ENCODE peak calls at places on chromosomes 4 and X, in four cellular contexts. One of them, this sample, is unnamed.
A peak's percentile ranks its signal among the peaks of the same experiment; 100 is the strongest.

GRCh38 chrX:152170621-152171020 is 32.2 kb upstream of the MAGEA10 start:
- DNase-seq in HCT116: no peak
- DNase-seq in kidney: no peak
- DNase-seq in left lung: no peak
- DNase-seq in this sample: no peak

GRCh38 chr4:180828455-180829018 is 1414.7 kb upstream of the TENM3 start:
- DNase-seq in HCT116: peak; percentile 69
- DNase-seq in kidney: no peak
- DNase-seq in left lung: no peak
- DNase-seq in this sample: no peak

GRCh38 chr4:102827674-102828496 is 534 bp upstream of the UBE2D3 start:
- DNase-seq in HCT116: peak; percentile 100
- DNase-seq in kidney: peak; percentile 100
- DNase-seq in left lung: peak; percentile 100
- DNase-seq in this sample: peak; percentile 95

GRCh38 chr4:42048394-42048793 is 58.1 kb downstream of the SLC30A9 start:
- DNase-seq in HCT116: no peak
- DNase-seq in kidney: no peak
- DNase-seq in left lung: no peak
- DNase-seq in this sample: no peak

GRCh38 chr4:37675587-37676290 is 10.4 kb downstream of the RELL1 start:
- DNase-seq in HCT116: no peak
- DNase-seq in kidney: no peak
- DNase-seq in left lung: no peak
- DNase-seq in this sample: no peak

GRCh38 chr4:83255584-83255983 is 29.0 kb downstream of the COQ2 start:
- DNase-seq in HCT116: peak; percentile 70
- DNase-seq in kidney: no peak
- DNase-seq in left lung: no peak
- DNase-seq in this sample: no peak

GRCh38 chrX:37684918-37685317 is 673 bp upstream of the XK start:
- DNase-seq in HCT116: no peak
- DNase-seq in kidney: no peak
- DNase-seq in left lung: no peak
- DNase-seq in this sample: no peak

GRCh38 chr4:23422878-23423277 is 467.0 kb downstream of the PPARGC1A start:
- DNase-seq in HCT116: no peak
- DNase-seq in kidney: no peak
- DNase-seq in left lung: no peak
- DNase-seq in this sample: no peak

GRCh38 chrX:133655262-133655913 is 240.1 kb upstream of the GPC4 start:
- DNase-seq in HCT116: no peak
- DNase-seq in kidney: no peak
- DNase-seq in left lung: no peak
- DNase-seq in this sample: no peak

GRCh38 chrX:135977611-135978010 is 3.8 kb upstream of the MMGT1 start:
- DNase-seq in HCT116: no peak
- DNase-seq in kidney: no peak
- DNase-seq in left lung: no peak
- DNase-seq in this sample: no peak

GRCh38 chr4:88706574-88706973 is 8.9 kb upstream of the NAP1L5 start:
- DNase-seq in HCT116: no peak
- DNase-seq in kidney: peak; percentile 66
- DNase-seq in left lung: no peak
- DNase-seq in this sample: no peak

GRCh38 chr4:114132830-114133229 is 153.4 kb upstream of the ARSJ start:
- DNase-seq in HCT116: no peak
- DNase-seq in kidney: no peak
- DNase-seq in left lung: no peak
- DNase-seq in this sample: no peak

GRCh38 chr4:75892508-75892907 is 9.7 kb downstream of the PPEF2 start:
- DNase-seq in HCT116: peak; percentile 33
- DNase-seq in kidney: no peak
- DNase-seq in left lung: no peak
- DNase-seq in this sample: no peak

GRCh38 chr4:54232151-54232688 is 3.1 kb downstream of the PDGFRA start:
- DNase-seq in HCT116: no peak
- DNase-seq in kidney: peak; percentile 59
- DNase-seq in left lung: no peak
- DNase-seq in this sample: no peak

GRCh38 chrX:46642145-46642544 is 68.6 kb downstream of the CHST7 start:
- DNase-seq in HCT116: no peak
- DNase-seq in kidney: no peak
- DNase-seq in left lung: no peak
- DNase-seq in this sample: no peak

GRCh38 chr4:124415206-124415605 is 297.3 kb downstream of the ANKRD50 start:
- DNase-seq in HCT116: no peak
- DNase-seq in kidney: no peak
- DNase-seq in left lung: no peak
- DNase-seq in this sample: no peak

GRCh38 chr4:101178731-101179130 is 168.6 kb downstream of the PPP3CA start:
- DNase-seq in HCT116: no peak
- DNase-seq in kidney: no peak
- DNase-seq in left lung: no peak
- DNase-seq in this sample: no peak

GRCh38 chr4:86441175-86441960 is 81.5 kb upstream of the MAPK10 start:
- DNase-seq in HCT116: no peak
- DNase-seq in kidney: no peak
- DNase-seq in left lung: no peak
- DNase-seq in this sample: no peak

GRCh38 chrX:7074135-7074907 is 73.2 kb upstream of the STS start:
- DNase-seq in HCT116: no peak
- DNase-seq in kidney: no peak
- DNase-seq in left lung: no peak
- DNase-seq in this sample: no peak

GRCh38 chr4:48275247-48275646 is 5.6 kb upstream of the TEC start:
- DNase-seq in HCT116: peak; percentile 38
- DNase-seq in kidney: no peak
- DNase-seq in left lung: no peak
- DNase-seq in this sample: no peak

GRCh38 chr4:127782025-127782274 is 172 bp upstream of the HSPA4L start:
- DNase-seq in HCT116: peak; percentile 65
- DNase-seq in kidney: peak; percentile 94
- DNase-seq in left lung: peak; percentile 89
- DNase-seq in this sample: no peak

GRCh38 chr4:185304944-185305690 is 90.6 kb downstream of the LRP2BP start:
- DNase-seq in HCT116: no peak
- DNase-seq in kidney: no peak
- DNase-seq in left lung: peak; percentile 63
- DNase-seq in this sample: peak; percentile 29

GRCh38 chrX:34146906-34147305 is 14.8 kb upstream of the FAM47A start:
- DNase-seq in HCT116: no peak
- DNase-seq in kidney: peak; percentile 64
- DNase-seq in left lung: no peak
- DNase-seq in this sample: no peak

GRCh38 chrX:1481636-1482529 is 29.2 kb upstream of the ASMTL start:
- DNase-seq in HCT116: peak; percentile 73
- DNase-seq in kidney: peak; percentile 84
- DNase-seq in left lung: peak; percentile 81
- DNase-seq in this sample: no peak

GRCh38 chrX:137431693-137432488 is 134.0 kb upstream of the ZIC3 start:
- DNase-seq in HCT116: no peak
- DNase-seq in kidney: no peak
- DNase-seq in left lung: no peak
- DNase-seq in this sample: no peak

GRCh38 chrX:124087000-124087746 is 125.7 kb downstream of the STAG2 start:
- DNase-seq in HCT116: no peak
- DNase-seq in kidney: no peak
- DNase-seq in left lung: no peak
- DNase-seq in this sample: no peak

GRCh38 chrX:134528936-134529335 is 69.0 kb downstream of the HPRT1 start:
- DNase-seq in HCT116: no peak
- DNase-seq in kidney: no peak
- DNase-seq in left lung: no peak
- DNase-seq in this sample: no peak

GRCh38 chrX:41828821-41829220 is 94.5 kb downstream of the CASK start:
- DNase-seq in HCT116: no peak
- DNase-seq in kidney: no peak
- DNase-seq in left lung: no peak
- DNase-seq in this sample: no peak

GRCh38 chr4:15327311-15328298 is 100.2 kb upstream of the C1QTNF7 start:
- DNase-seq in HCT116: no peak
- DNase-seq in kidney: no peak
- DNase-seq in left lung: no peak
- DNase-seq in this sample: no peak
- TF ChIP-seq CTCF in HCT116: no peak
- TF ChIP-seq CTCF in kidney: no peak
- TF ChIP-seq CTCF in left lung: no peak
- TF ChIP-seq CTCF in this sample: no peak

GRCh38 chr4:24914460-24914859 is 1.6 kb upstream of the CCDC149 start:
- DNase-seq in HCT116: no peak
- DNase-seq in kidney: no peak
- DNase-seq in left lung: no peak
- DNase-seq in this sample: no peak
- H3K4me3 ChIP-seq in HCT116: no peak overlapping the region
- H3K4me3 ChIP-seq in kidney: no peak overlapping the region
- H3K4me3 ChIP-seq in left lung: no peak overlapping the region
- H3K4me3 ChIP-seq in this sample: no peak overlapping the region

DNA sequence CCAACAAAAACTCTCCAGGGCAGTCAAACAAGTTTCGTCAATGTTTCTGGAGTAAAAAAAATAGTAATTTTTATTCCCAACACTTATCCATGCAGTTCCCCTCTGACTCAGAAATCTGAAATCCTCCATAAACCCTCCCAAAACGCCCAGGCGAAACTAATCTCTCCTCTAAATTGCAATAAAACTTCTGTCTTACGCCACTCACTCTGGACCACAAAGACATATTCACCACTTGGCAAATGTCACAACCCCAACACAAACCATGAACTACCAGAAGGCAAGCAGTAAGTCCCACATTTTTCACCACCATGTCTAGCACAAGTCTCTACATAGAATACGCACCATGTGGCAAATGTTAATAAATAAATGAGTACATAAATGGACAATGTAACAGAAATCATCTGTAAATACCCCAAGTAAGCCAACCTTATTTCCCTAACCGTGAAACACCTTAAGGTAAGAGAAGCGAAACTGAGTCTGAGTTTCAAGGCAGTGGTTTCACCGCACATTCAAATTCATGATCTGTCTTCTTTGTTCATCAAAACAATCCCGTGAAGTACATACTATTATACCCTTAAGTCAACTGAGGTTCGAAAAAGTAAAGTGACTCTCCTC is 1.6 kb downstream of the PAPSS1 start:
- DNase-seq in HCT116: no peak
- DNase-seq in kidney: no peak
- DNase-seq in left lung: no peak
- DNase-seq in this sample: no peak
- TF ChIP-seq CTCF in HCT116: no peak
- TF ChIP-seq CTCF in kidney: no peak
- TF ChIP-seq CTCF in left lung: no peak
- TF ChIP-seq CTCF in this sample: no peak

GRCh38 chr4:35818520-35818919 is 425.8 kb downstream of the ARAP2 start:
- DNase-seq in HCT116: no peak
- DNase-seq in kidney: no peak
- DNase-seq in left lung: no peak
- DNase-seq in this sample: no peak
- H3K4me3 ChIP-seq in HCT116: no peak overlapping the region
- H3K4me3 ChIP-seq in kidney: no peak overlapping the region
- H3K4me3 ChIP-seq in left lung: no peak overlapping the region
- H3K4me3 ChIP-seq in this sample: no peak overlapping the region

GRCh38 chr4:24917076-24917856 is 4.4 kb upstream of the CCDC149 start:
- DNase-seq in HCT116: no peak
- DNase-seq in kidney: no peak
- DNase-seq in left lung: no peak
- DNase-seq in this sample: no peak

GRCh38 chr4:24912252-24913098 is at the start of gene CCDC149:
- DNase-seq in HCT116: peak; percentile 56
- DNase-seq in kidney: peak; percentile 93
- DNase-seq in left lung: peak; percentile 84
- DNase-seq in this sample: peak; percentile 50

GRCh38 chr4:24920008-24920407 is 7.2 kb upstream of the CCDC149 start:
- DNase-seq in HCT116: no peak
- DNase-seq in kidney: no peak
- DNase-seq in left lung: no peak
- DNase-seq in this sample: no peak

GRCh38 chr4:24913099-24913445 is 230 bp upstream of the CCDC149 start:
- DNase-seq in HCT116: no peak
- DNase-seq in kidney: no peak
- DNase-seq in left lung: no peak
- DNase-seq in this sample: no peak

DNA sequence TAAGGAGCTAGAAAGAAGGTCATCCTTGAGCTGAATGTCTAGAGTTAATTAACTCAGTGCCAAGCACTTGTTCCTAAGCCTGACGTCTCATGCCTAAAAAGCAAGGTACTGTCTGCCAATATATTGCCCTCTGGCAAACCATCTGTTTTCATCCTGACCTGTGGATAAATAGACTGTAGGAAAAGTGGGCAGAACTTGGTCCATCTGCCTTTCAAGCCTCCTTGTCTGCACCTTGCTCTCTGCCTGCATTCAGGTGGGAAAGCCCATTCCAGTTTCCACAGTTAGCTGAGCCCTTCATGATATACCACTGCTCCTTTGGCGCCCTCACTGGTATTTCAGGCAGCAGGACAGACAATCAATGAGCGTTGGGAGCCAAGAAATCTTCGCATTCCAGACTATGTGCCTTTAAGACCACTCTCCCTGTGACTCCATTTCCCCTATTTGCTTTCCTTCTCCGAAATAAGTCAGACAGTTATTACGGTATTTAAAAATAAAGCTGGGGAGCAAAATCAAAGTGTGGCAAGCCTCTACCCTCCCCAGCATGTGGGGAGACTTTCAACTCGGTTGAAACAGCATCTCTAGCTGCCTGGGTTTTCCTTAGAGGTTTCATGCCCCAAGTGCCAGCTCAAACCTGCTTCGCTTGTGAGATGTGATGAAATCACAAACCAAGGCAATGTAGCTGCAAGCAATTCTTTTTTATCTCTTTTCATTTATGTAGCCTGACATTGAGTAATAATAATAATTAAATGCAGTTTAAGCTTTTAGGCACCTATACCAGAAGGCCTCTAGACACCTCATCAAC is 2.5 kb upstream of the CCDC149 start:
- DNase-seq in HCT116: no peak
- DNase-seq in kidney: no peak
- DNase-seq in left lung: no peak
- DNase-seq in this sample: no peak
- TF ChIP-seq CTCF in HCT116: peak; percentile 16
- TF ChIP-seq CTCF in kidney: no peak
- TF ChIP-seq CTCF in left lung: no peak
- TF ChIP-seq CTCF in this sample: no peak

DNA sequence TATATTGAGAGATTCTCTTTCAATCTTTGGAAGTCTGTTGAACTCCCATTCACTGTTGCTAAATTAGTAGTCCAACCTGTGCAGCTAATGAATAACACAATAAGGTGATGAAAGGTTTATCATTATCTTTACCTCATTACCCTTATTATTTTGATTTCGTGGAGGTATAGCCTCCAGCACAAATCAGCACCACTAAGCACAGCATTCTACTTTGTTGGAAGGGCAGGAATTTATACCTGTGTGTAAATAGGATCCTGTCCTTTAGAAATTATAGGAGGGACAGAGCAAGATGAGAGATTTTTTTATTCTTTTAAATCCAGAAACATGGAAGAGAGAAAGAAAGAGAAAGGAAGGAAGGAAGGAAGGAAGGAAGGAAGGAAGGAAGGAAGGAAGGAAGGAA is 454.1 kb downstream of the PDGFC start:
- DNase-seq in HCT116: no peak
- DNase-seq in kidney: no peak
- DNase-seq in left lung: no peak
- DNase-seq in this sample: no peak
- H3K4me3 ChIP-seq in HCT116: no peak overlapping the region
- H3K4me3 ChIP-seq in kidney: no peak overlapping the region
- H3K4me3 ChIP-seq in left lung: no peak overlapping the region
- H3K4me3 ChIP-seq in this sample: no peak overlapping the region

This sample was measured in dorsolateral prefrontal cortex.